ENCODE peak calls at places on chromosomes 1 and 21, in four cellular contexts. I is fibroblast of lung, K is lower lobe of right lung, F is fibroblast of the aortic adventitia. N is an unnamed sample.

GRCh38 chr1:76433528-76433927 is 359.0 kb downstream of the ST6GALNAC3 start:
- DNase-seq in I (peak), K (no peak), F (peak), N (peak)

GRCh38 chr1:5980314-5981008 is 11.8 kb downstream of the NPHP4 start:
- DNase-seq in I (peak), K (peak), F (peak), N (peak)

GRCh38 chr1:38026592-38027200 is 14.2 kb downstream of the UTP11 start:
- DNase-seq in I (peak), K (peak), F (no peak), N (peak)

GRCh38 chr21:17900281-17900989 is 81.3 kb upstream of the C21orf91 start:
- DNase-seq in I (no peak), K (no peak), F (no peak), N (no peak)

GRCh38 chr1:179788259-179788658 is 45.2 kb downstream of the FAM163A start:
- DNase-seq in I (no peak), K (no peak), F (no peak), N (no peak)

GRCh38 chr1:25024631-25025350 is 94.7 kb upstream of the RUNX3 start:
- DNase-seq in I (no peak), K (no peak), F (no peak), N (no peak)

GRCh38 chr1:110011527-110012041 is 22.8 kb upstream of the STRIP1 start:
- DNase-seq in I (peak), K (no peak), F (peak), N (peak)

GRCh38 chr1:209104646-209105045 is 478.9 kb upstream of the CAMK1G start:
- DNase-seq in I (no peak), K (no peak), F (no peak), N (no peak)

GRCh38 chr1:1470626-1471388 is 758 bp upstream of the ATAD3B start:
- DNase-seq in I (no peak), K (no peak), F (no peak), N (peak)

GRCh38 chr21:31354122-31354521 is 10.1 kb upstream of the TIAM1 start:
- DNase-seq in I (no peak), K (no peak), F (no peak), N (peak)

GRCh38 chr1:117128323-117129079 is 7.0 kb upstream of the TRIM45 start:
- DNase-seq in I (peak), K (no peak), F (peak), N (peak)

GRCh38 chr1:236920270-236920894 is 83.9 kb downstream of the MT1HL1 start:
- DNase-seq in I (no peak), K (no peak), F (no peak), N (no peak)

GRCh38 chr1:235883261-235883927 is 16.7 kb upstream of the LYST start:
- DNase-seq in I (peak), K (peak), F (peak), N (peak)

GRCh38 chr1:154749078-154749760 is 120.9 kb downstream of the KCNN3 start:
- DNase-seq in I (no peak), K (no peak), F (peak), N (peak)

GRCh38 chr1:5495596-5496410 is 496.4 kb downstream of the NPHP4 start:
- DNase-seq in I (no peak), K (no peak), F (no peak), N (no peak)

GRCh38 chr1:201054030-201054635 is 30.6 kb upstream of the KIF21B start:
- DNase-seq in I (no peak), K (no peak), F (no peak), N (no peak)

GRCh38 chr1:248805905-248806304 is 19.8 kb downstream of the SH3BP5L start:
- DNase-seq in I (no peak), K (no peak), F (peak), N (no peak)

GRCh38 chr1:93621246-93621645 is 60.4 kb downstream of the BCAR3 start:
- DNase-seq in I (no peak), K (no peak), F (no peak), N (no peak)

GRCh38 chr1:93620169-93620840 is 61.3 kb downstream of the BCAR3 start:
- DNase-seq in I (no peak), K (no peak), F (no peak), N (no peak)

GRCh38 chr1:93620841-93621210 is 60.8 kb downstream of the BCAR3 start:
- DNase-seq in I (no peak), K (no peak), F (no peak), N (peak)

GRCh38 chr1:93617670-93618488 is 63.8 kb downstream of the BCAR3 start:
- DNase-seq in I (no peak), K (no peak), F (no peak), N (no peak)

GRCh38 chr1:93619507-93620168 is 62.0 kb downstream of the BCAR3 start:
- DNase-seq in I (no peak), K (no peak), F (no peak), N (no peak)
- TF ChIP-seq CTCF in I (no peak), K (no peak), F (no peak), N (peak)

GRCh38 chr1:217275617-217276398 is 355.1 kb downstream of the GPATCH2 start:
- DNase-seq in I (peak), K (no peak), F (peak), N (peak)
- H3K4me3 ChIP-seq in I (no peak), K (no peak), F (no peak), N (no peak)

GRCh38 chr21:26781331-26781730 is 63.9 kb downstream of the ADAMTS1 start:
- DNase-seq in I (no peak), K (no peak), F (no peak), N (no peak)

GRCh38 chr21:26773058-26773457 is 72.2 kb downstream of the ADAMTS1 start:
- DNase-seq in I (no peak), K (no peak), F (no peak), N (no peak)

GRCh38 chr21:26782349-26782748 is 62.9 kb downstream of the ADAMTS1 start:
- DNase-seq in I (no peak), K (no peak), F (no peak), N (no peak)

GRCh38 chr21:26777166-26777565 is 68.0 kb downstream of the ADAMTS1 start:
- DNase-seq in I (no peak), K (no peak), F (no peak), N (no peak)

GRCh38 chr21:26776320-26777021 is 68.7 kb downstream of the ADAMTS1 start:
- DNase-seq in I (peak), K (no peak), F (peak), N (peak)
- TF ChIP-seq CTCF in I (no peak), K (no peak), F (no peak), N (no peak)

GRCh38 chr1:191125950-191126349 is 648.3 kb upstream of the BRINP3 start:
- DNase-seq in I (no peak), K (no peak), F (no peak), N (no peak)
- H3K4me3 ChIP-seq in I (no peak), K (no peak), F (no peak), N (no peak)

GRCh38 chr1:89780721-89781120 is 40.1 kb upstream of the LRRC8D start:
- DNase-seq in I (peak), K (no peak), F (peak), N (peak)
- TF ChIP-seq CTCF in I (peak), K (peak), F (peak), N (peak)

DNA sequence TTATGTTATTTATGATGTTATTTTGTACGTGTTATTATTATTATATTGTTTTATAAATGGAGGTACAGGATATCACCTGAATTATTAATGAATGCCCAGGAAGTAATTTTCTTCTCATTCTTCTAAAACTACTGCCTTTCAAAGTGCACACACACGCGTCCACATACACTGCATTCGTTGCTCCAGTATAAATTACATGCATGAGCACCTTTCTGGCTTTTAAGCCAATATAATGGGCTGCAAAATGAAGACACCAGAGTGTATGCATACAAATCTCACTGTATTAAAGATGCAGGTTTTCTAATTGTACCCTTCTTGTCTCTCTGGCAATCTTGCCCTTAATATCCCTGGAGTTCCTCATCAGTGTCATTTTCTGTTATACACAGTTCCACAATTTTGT is 6.9 kb downstream of the RGS4 start:
- DNase-seq in I (no peak), K (no peak), F (no peak), N (no peak)
- H3K4me3 ChIP-seq in I (no peak), K (no peak), F (no peak), N (no peak)

DNA sequence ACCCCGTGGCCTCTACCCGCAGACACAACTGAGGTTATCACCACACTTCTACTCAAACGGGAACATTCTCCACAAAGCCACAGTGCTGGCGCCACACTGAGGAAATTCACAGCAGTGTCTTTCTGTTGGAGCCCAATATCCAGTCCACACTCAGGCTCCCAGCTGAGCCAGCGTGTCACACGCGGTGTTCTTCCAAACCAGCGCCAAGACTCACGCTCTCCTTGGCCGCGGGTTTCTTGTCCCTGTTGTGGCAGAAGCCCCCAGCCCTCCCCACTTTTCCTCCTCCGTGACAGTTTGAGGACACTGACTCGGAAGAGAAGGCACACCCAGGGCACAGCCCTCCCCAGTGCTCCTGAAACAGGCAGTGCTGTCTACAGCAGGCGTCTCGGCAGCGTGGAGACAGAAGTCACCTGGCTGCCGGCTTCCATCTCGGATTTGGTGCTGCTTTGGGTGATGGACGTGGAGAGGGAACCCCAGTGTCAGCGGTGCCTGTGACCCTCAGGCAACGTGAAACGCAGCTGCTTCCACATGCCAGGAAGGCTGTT is 35.4 kb upstream of the AGPAT3 start:
- DNase-seq in I (no peak), K (no peak), F (no peak), N (no peak)
- TF ChIP-seq CTCF in I (peak), K (peak), F (no peak), N (peak)